ENCODE peak calls at places on chromosomes 2 and 18, in nine cellular contexts. Y, N, K, O, C, B, Q, F and A are unnamed samples.

GRCh38 chr2:17590342-17590911 is 49.9 kb downstream of the VSNL1 start:
- DNase-seq in Y (no peak), N (no peak), K (no peak), O (no peak), C (no peak), B (no peak), Q (no peak), F (no peak), A (no peak)

GRCh38 chr2:127003028-127003800 is 103.7 kb downstream of the BIN1 start:
- DNase-seq in Y (no peak), N (no peak), K (peak), O (no peak), C (no peak), B (no peak), Q (no peak), F (no peak), A (no peak)

GRCh38 chr18:70462078-70462439 is 173.2 kb downstream of the SOCS6 start:
- DNase-seq in Y (no peak), N (no peak), K (no peak), O (no peak), C (no peak), B (no peak), Q (no peak), F (no peak), A (no peak)

GRCh38 chr2:54239427-54239826 is 16.6 kb downstream of the TSPYL6 start:
- DNase-seq in Y (no peak), N (peak), K (peak), O (no peak), C (peak), B (no peak), Q (peak), F (peak), A (peak)

GRCh38 chr2:59702026-59702425 is 851.4 kb downstream of the BCL11A start:
- DNase-seq in Y (no peak), N (no peak), K (no peak), O (no peak), C (no peak), B (no peak), Q (no peak), F (no peak), A (no peak)

GRCh38 chr2:211957799-211958198 is 580.8 kb downstream of the ERBB4 start:
- DNase-seq in Y (no peak), N (no peak), K (no peak), O (no peak), C (no peak), B (no peak), Q (no peak), F (no peak), A (no peak)

GRCh38 chr2:205803507-205803906 is 121.2 kb downstream of the NRP2 start:
- DNase-seq in Y (no peak), N (no peak), K (no peak), O (no peak), C (no peak), B (no peak), Q (no peak), F (no peak), A (no peak)

GRCh38 chr2:228048838-228049490 is 132.5 kb downstream of the SPHKAP start:
- DNase-seq in Y (no peak), N (peak), K (peak), O (no peak), C (peak), B (no peak), Q (peak), F (peak), A (no peak)

GRCh38 chr2:214395040-214395439 is 15.8 kb upstream of the VWC2L start:
- DNase-seq in Y (no peak), N (no peak), K (peak), O (no peak), C (peak), B (no peak), Q (no peak), F (no peak), A (no peak)

GRCh38 chr18:79579807-79580480 is 99.7 kb upstream of the CTDP1 start:
- DNase-seq in Y (no peak), N (no peak), K (no peak), O (no peak), C (no peak), B (no peak), Q (no peak), F (no peak), A (no peak)

GRCh38 chr2:173288561-173288960 is 66.1 kb upstream of the CDCA7 start:
- DNase-seq in Y (no peak), N (peak), K (no peak), O (no peak), C (peak), B (no peak), Q (peak), F (peak), A (no peak)

GRCh38 chr2:54572262-54572635 is 116.1 kb downstream of the SPTBN1 start:
- DNase-seq in Y (no peak), N (peak), K (no peak), O (no peak), C (peak), B (no peak), Q (peak), F (peak), A (peak)

GRCh38 chr2:145070703-145071102 is 550.8 kb upstream of the ZEB2 start:
- DNase-seq in Y (no peak), N (no peak), K (no peak), O (no peak), C (no peak), B (no peak), Q (no peak), F (no peak), A (no peak)

GRCh38 chr2:17610521-17610920 is 70.0 kb downstream of the VSNL1 start:
- DNase-seq in Y (no peak), N (no peak), K (no peak), O (no peak), C (no peak), B (no peak), Q (no peak), F (no peak), A (no peak)

GRCh38 chr18:76467371-76468190 is 27.5 kb downstream of the ZNF516 start:
- DNase-seq in Y (no peak), N (no peak), K (no peak), O (no peak), C (no peak), B (no peak), Q (no peak), F (no peak), A (no peak)

GRCh38 chr2:16037808-16038457 is 97.6 kb downstream of the MYCN start:
- DNase-seq in Y (no peak), N (no peak), K (peak), O (no peak), C (no peak), B (no peak), Q (no peak), F (no peak), A (no peak)

GRCh38 chr2:156466739-156467405 is 30.7 kb downstream of the GPD2 start:
- DNase-seq in Y (no peak), N (no peak), K (no peak), O (no peak), C (peak), B (no peak), Q (peak), F (peak), A (no peak)

GRCh38 chr2:181984060-181984459 is 1.6 kb upstream of the PPP1R1C start:
- DNase-seq in Y (no peak), N (no peak), K (no peak), O (no peak), C (no peak), B (no peak), Q (no peak), F (no peak), A (no peak)

GRCh38 chr18:43664487-43665008 is 387.3 kb upstream of the SYT4 start:
- DNase-seq in Y (no peak), N (no peak), K (no peak), O (no peak), C (no peak), B (no peak), Q (no peak), F (peak), A (no peak)

GRCh38 chr18:21820035-21820810 is 79.6 kb downstream of the MIB1 start:
- DNase-seq in Y (no peak), N (peak), K (peak), O (no peak), C (peak), B (no peak), Q (peak), F (peak), A (no peak)

GRCh38 chr2:45860136-45861106 is 208.9 kb downstream of the PRKCE start:
- DNase-seq in Y (no peak), N (peak), K (peak), O (no peak), C (peak), B (no peak), Q (peak), F (peak), A (peak)

GRCh38 chr18:10927980-10928605 is 221.3 kb downstream of the PIEZO2 start:
- DNase-seq in Y (no peak), N (no peak), K (no peak), O (no peak), C (no peak), B (no peak), Q (no peak), F (peak), A (no peak)

GRCh38 chr2:31333527-31334183 is 80.9 kb downstream of the XDH start:
- DNase-seq in Y (peak), N (peak), K (peak), O (peak), C (peak), B (peak), Q (peak), F (peak), A (peak)

GRCh38 chr2:61853086-61853847 is 593 bp downstream of the FAM161A start:
- DNase-seq in Y (no peak), N (peak), K (peak), O (no peak), C (peak), B (no peak), Q (no peak), F (no peak), A (no peak)

GRCh38 chr18:36328916-36329315 is 31.4 kb downstream of the FHOD3 start:
- DNase-seq in Y (no peak), N (no peak), K (no peak), O (no peak), C (no peak), B (no peak), Q (no peak), F (no peak), A (no peak)

GRCh38 chr2:222736301-222736700 is 64.8 kb downstream of the MOGAT1 start:
- DNase-seq in Y (no peak), N (no peak), K (no peak), O (no peak), C (peak), B (no peak), Q (peak), F (no peak), A (no peak)

GRCh38 chr2:214410918-214411554 is at the start of gene VWC2L:
- DNase-seq in Y (no peak), N (peak), K (peak), O (no peak), C (peak), B (no peak), Q (peak), F (peak), A (peak)